ENCODE peak calls at places on chromosomes 13 and 19, in six cellular contexts. A is activated gamma-delta T cell; U is activated naive CD8-positive, alpha-beta T cell treated with anti-CD3 and anti-CD28 coated beads, Interleukin-2, amount 50 U/mL, for 16 hours; F is NCI-H1930; S is foreskin fibroblast; L is NCI-H510A treated with DMSO at 0.1 percent for 48 hours. T is an unnamed sample.

GRCh38 chr19:38500450-38500849 is 67.0 kb downstream of the RYR1 start:
- DNase-seq in A (no peak), L (no peak), S (no peak), F (no peak), U (no peak), T (no peak)

GRCh38 chr13:75492389-75492788 is 10.4 kb upstream of the TBC1D4 start:
- DNase-seq in S (peak; percentile 51), F (no peak), L (no peak), U (no peak), A (no peak), T (no peak)

GRCh38 chr19:48955308-48955958 is 758 bp downstream of the BAX start:
- DNase-seq in L (no peak), S (peak; percentile 14), A (no peak), F (no peak), U (no peak), T (no peak)

GRCh38 chr13:96297360-96297759 is 207.5 kb downstream of the HS6ST3 start:
- DNase-seq in U (no peak), S (no peak), A (no peak), F (no peak), L (no peak), T (no peak)

GRCh38 chr13:28138756-28139470 is 568 bp downstream of the PAN3 start:
- DNase-seq in U (peak; percentile 85), A (peak; percentile 72), S (peak; percentile 95), L (peak; percentile 51), F (peak; percentile 59), T (peak; percentile 72)

GRCh38 chr13:103272770-103273169 is 206.6 kb upstream of the SLC10A2 start:
- DNase-seq in L (no peak), S (peak; percentile 18), F (no peak), A (no peak), U (no peak), T (no peak)

GRCh38 chr13:97182065-97182890 is 39.9 kb upstream of the MBNL2 start:
- DNase-seq in A (no peak), F (no peak), S (no peak), U (no peak), L (peak; percentile 27), T (no peak)

GRCh38 chr19:34482380-34483250 is 1.1 kb downstream of the WTIP start:
- DNase-seq in F (no peak), A (no peak), L (no peak), U (no peak), S (peak; percentile 71), T (no peak)

GRCh38 chr19:782195-783043 is 14.8 kb upstream of the PTBP1 start:
- DNase-seq in L (no peak), F (no peak), A (no peak), S (peak; percentile 49), U (no peak), T (no peak)

GRCh38 chr19:3129112-3129511 is 6.7 kb upstream of the GNA15 start:
- DNase-seq in L (no peak), U (no peak), A (no peak), F (no peak), S (peak; percentile 82), T (no peak)

GRCh38 chr19:12611361-12611699 is 610 bp downstream of the ZNF791 start:
- DNase-seq in S (peak; percentile 84), L (peak; percentile 68), U (no peak), F (no peak), A (no peak), T (no peak)

GRCh38 chr19:33904681-33905080 is 108.0 kb downstream of the KCTD15 start:
- DNase-seq in U (no peak), S (peak; percentile 26), A (no peak), F (no peak), L (no peak), T (no peak)

GRCh38 chr13:114069376-114070097 is 62.9 kb downstream of the RASA3 start:
- DNase-seq in S (no peak), A (no peak), F (no peak), U (no peak), L (no peak), T (no peak)